ENCODE peak calls at places on chromosome 16, in five cellular contexts. One of them, this sample, is unnamed.

GRCh38 chr16:19874816-19875546 is 9.7 kb downstream of the GPRC5B start:
- DNase-seq in activated effector memory CD4-positive, alpha-beta T cell treated with anti-CD3 and anti-CD28 coated beads, Interleukin-2, amount 50 U/mL, for 16 hours: no peak
- DNase-seq in SW480: no peak
- DNase-seq in HFF-Myc: no peak
- DNase-seq in activated naive CD4-positive, alpha-beta T cell: no peak
- DNase-seq in this sample: no peak

GRCh38 chr16:48206594-48207242 is 37.4 kb upstream of the LONP2 start:
- DNase-seq in activated effector memory CD4-positive, alpha-beta T cell treated with anti-CD3 and anti-CD28 coated beads, Interleukin-2, amount 50 U/mL, for 16 hours: no peak
- DNase-seq in SW480: no peak
- DNase-seq in HFF-Myc: no peak
- DNase-seq in activated naive CD4-positive, alpha-beta T cell: no peak
- DNase-seq in this sample: no peak

GRCh38 chr16:67969286-67970039 is 1.0 kb upstream of the SLC12A4 start:
- DNase-seq in activated effector memory CD4-positive, alpha-beta T cell treated with anti-CD3 and anti-CD28 coated beads, Interleukin-2, amount 50 U/mL, for 16 hours: no peak
- DNase-seq in SW480: no peak
- DNase-seq in HFF-Myc: no peak
- DNase-seq in activated naive CD4-positive, alpha-beta T cell: no peak
- DNase-seq in this sample: no peak

GRCh38 chr16:21036471-21036870 is 114.2 kb downstream of the DNAH3 start:
- DNase-seq in activated effector memory CD4-positive, alpha-beta T cell treated with anti-CD3 and anti-CD28 coated beads, Interleukin-2, amount 50 U/mL, for 16 hours: no peak
- DNase-seq in SW480: no peak
- DNase-seq in HFF-Myc: no peak
- DNase-seq in activated naive CD4-positive, alpha-beta T cell: no peak
- DNase-seq in this sample: no peak

GRCh38 chr16:23679274-23679985 is 741 bp downstream of the PLK1 start:
- DNase-seq in activated effector memory CD4-positive, alpha-beta T cell treated with anti-CD3 and anti-CD28 coated beads, Interleukin-2, amount 50 U/mL, for 16 hours: no peak
- DNase-seq in SW480: peak; percentile 51
- DNase-seq in HFF-Myc: no peak
- DNase-seq in activated naive CD4-positive, alpha-beta T cell: no peak
- DNase-seq in this sample: no peak

GRCh38 chr16:82899731-82900454 is 273.1 kb downstream of the CDH13 start:
- DNase-seq in activated effector memory CD4-positive, alpha-beta T cell treated with anti-CD3 and anti-CD28 coated beads, Interleukin-2, amount 50 U/mL, for 16 hours: no peak
- DNase-seq in SW480: no peak
- DNase-seq in HFF-Myc: no peak
- DNase-seq in activated naive CD4-positive, alpha-beta T cell: no peak
- DNase-seq in this sample: no peak

GRCh38 chr16:27154573-27155521 is 48.5 kb upstream of the KDM8 start:
- DNase-seq in activated effector memory CD4-positive, alpha-beta T cell treated with anti-CD3 and anti-CD28 coated beads, Interleukin-2, amount 50 U/mL, for 16 hours: peak; percentile 89
- DNase-seq in SW480: peak; percentile 1
- DNase-seq in HFF-Myc: peak; percentile 10
- DNase-seq in activated naive CD4-positive, alpha-beta T cell: peak; percentile 72
- DNase-seq in this sample: no peak

GRCh38 chr16:2926660-2927646 is 15.2 kb downstream of the FLYWCH1 start:
- DNase-seq in activated effector memory CD4-positive, alpha-beta T cell treated with anti-CD3 and anti-CD28 coated beads, Interleukin-2, amount 50 U/mL, for 16 hours: peak; percentile 94
- DNase-seq in SW480: peak; percentile 77
- DNase-seq in HFF-Myc: peak; percentile 76
- DNase-seq in activated naive CD4-positive, alpha-beta T cell: peak; percentile 70
- DNase-seq in this sample: peak; percentile 73

GRCh38 chr16:48963306-48963705 is 318.3 kb downstream of the CBLN1 start:
- DNase-seq in activated effector memory CD4-positive, alpha-beta T cell treated with anti-CD3 and anti-CD28 coated beads, Interleukin-2, amount 50 U/mL, for 16 hours: no peak
- DNase-seq in SW480: peak; percentile 33
- DNase-seq in HFF-Myc: no peak
- DNase-seq in activated naive CD4-positive, alpha-beta T cell: no peak
- DNase-seq in this sample: no peak

GRCh38 chr16:12267491-12267890 is 291.0 kb downstream of the SNX29 start:
- DNase-seq in activated effector memory CD4-positive, alpha-beta T cell treated with anti-CD3 and anti-CD28 coated beads, Interleukin-2, amount 50 U/mL, for 16 hours: no peak
- DNase-seq in SW480: no peak
- DNase-seq in HFF-Myc: no peak
- DNase-seq in activated naive CD4-positive, alpha-beta T cell: no peak
- DNase-seq in this sample: no peak

GRCh38 chr16:534089-534635 is 6.7 kb downstream of the CAPN15 start:
- DNase-seq in activated effector memory CD4-positive, alpha-beta T cell treated with anti-CD3 and anti-CD28 coated beads, Interleukin-2, amount 50 U/mL, for 16 hours: no peak
- DNase-seq in SW480: no peak
- DNase-seq in HFF-Myc: no peak
- DNase-seq in activated naive CD4-positive, alpha-beta T cell: no peak
- DNase-seq in this sample: no peak

This sample was measured in smooth muscle cell of the brain vasculature.